ENCODE peak calls at places on chromosomes 5 and 9, in five cellular contexts. X is PC-3, S is H9, Y is H1, F is endothelial cell of umbilical vein. P is an unnamed sample.

GRCh38 chr5:167720676-167721260 is 570.7 kb upstream of the WWC1 start:
- DNase-seq in X (peak; percentile 6), S (no peak), Y (no peak), F (no peak), P (no peak)

GRCh38 chr9:613771-614347 is 227.6 kb upstream of the DMRT1 start:
- DNase-seq in X (peak; percentile 77), S (peak; percentile 83), Y (peak; percentile 64), F (peak; percentile 95), P (peak; percentile 77)

GRCh38 chr9:113519401-113520108 is 56.0 kb downstream of the RGS3 start:
- DNase-seq in X (peak; percentile 35), S (no peak), Y (no peak), F (peak; percentile 82), P (no peak)

GRCh38 chr5:7436521-7436920 is 40.6 kb downstream of the ADCY2 start:
- DNase-seq in X (peak; percentile 20), S (no peak), Y (no peak), F (no peak), P (no peak)

GRCh38 chr5:157562111-157562581 is 13.4 kb downstream of the ADAM19 start:
- DNase-seq in X (no peak), S (no peak), Y (no peak), F (no peak), P (no peak)

GRCh38 chr5:42611437-42611836 is 145.2 kb upstream of the CCDC152 start:
- DNase-seq in X (no peak), S (no peak), Y (no peak), F (no peak), P (no peak)

GRCh38 chr5:115343855-115344254 is 47.4 kb upstream of the CCDC112 start:
- DNase-seq in X (peak; percentile 57), S (no peak), Y (no peak), F (no peak), P (no peak)

GRCh38 chr5:158463971-158464370 is 605.0 kb upstream of the CLINT1 start:
- DNase-seq in X (no peak), S (no peak), Y (no peak), F (no peak), P (no peak)

GRCh38 chr5:126527892-126528291 is 67.1 kb downstream of the ALDH7A1 start:
- DNase-seq in X (peak; percentile 32), S (no peak), Y (no peak), F (no peak), P (no peak)

GRCh38 chr9:38380872-38381534 is 11.5 kb upstream of the ALDH1B1 start:
- DNase-seq in X (peak; percentile 54), S (no peak), Y (peak; percentile 61), F (no peak), P (no peak)

GRCh38 chr5:127492854-127493738 is 24.3 kb upstream of the PRRC1 start:
- DNase-seq in X (peak; percentile 48), S (no peak), Y (no peak), F (peak; percentile 78), P (peak; percentile 53)

GRCh38 chr9:110432253-110432652 is 94.6 kb upstream of the TXNDC8 start:
- DNase-seq in X (no peak), S (no peak), Y (no peak), F (no peak), P (no peak)

GRCh38 chr9:127021664-127022337 is 100.6 kb downstream of the ANGPTL2 start:
- DNase-seq in X (no peak), S (no peak), Y (no peak), F (no peak), P (no peak)

GRCh38 chr9:133666845-133667244 is 30.7 kb downstream of the DBH start:
- DNase-seq in X (no peak), S (no peak), Y (no peak), F (no peak), P (no peak)

GRCh38 chr5:159034083-159034824 is 65.5 kb downstream of the EBF1 start:
- DNase-seq in X (peak; percentile 1), S (no peak), Y (no peak), F (no peak), P (no peak)

GRCh38 chr5:108966910-108967309 is 219.2 kb downstream of the FER start:
- DNase-seq in X (no peak), S (no peak), Y (no peak), F (no peak), P (no peak)

GRCh38 chr5:7474821-7475403 is 79.0 kb downstream of the ADCY2 start:
- DNase-seq in X (no peak), S (peak; percentile 44), Y (no peak), F (no peak), P (no peak)

GRCh38 chr9:135971106-135971766 is 10.1 kb upstream of the UBAC1 start:
- DNase-seq in X (no peak), S (no peak), Y (no peak), F (no peak), P (no peak)

DNA sequence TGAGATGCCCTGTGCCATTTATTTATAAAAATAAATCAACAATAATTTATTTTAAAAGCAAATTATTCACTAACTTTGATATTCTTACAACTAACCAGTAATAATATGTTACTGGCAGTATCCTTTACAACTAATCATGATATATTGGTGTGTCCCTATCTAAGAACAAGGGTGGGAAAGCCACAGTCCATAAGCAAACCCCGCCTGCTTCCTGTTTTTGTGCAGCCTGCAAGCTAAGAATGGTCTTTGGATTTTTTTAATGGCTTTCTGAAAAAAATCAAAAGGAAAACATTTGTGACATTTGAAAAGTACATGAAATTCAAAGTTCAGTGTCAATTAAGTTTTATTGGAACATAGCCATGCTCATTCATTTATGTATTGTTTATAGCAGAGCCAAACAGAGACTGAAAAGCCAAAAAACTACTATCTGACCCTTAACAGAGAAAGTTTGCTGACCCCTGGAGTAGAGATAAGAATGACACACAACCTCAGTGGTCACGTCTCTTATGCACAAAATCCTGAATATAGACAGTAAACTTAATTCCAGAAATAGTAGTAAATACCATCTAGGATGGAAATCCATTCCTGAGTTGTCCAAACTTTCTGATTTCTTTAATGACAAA is 12.8 kb upstream of the TMEM245 start:
- DNase-seq in X (no peak), S (no peak), Y (no peak), F (peak; percentile 83), P (no peak)
- TF ChIP-seq CTCF in X (no peak), S (peak; percentile 14), Y (no peak), F (no peak), P (no peak)

GRCh38 chr5:132866342-132867045 is at the start of the genes GDF9 and UQCRQ:
- DNase-seq in X (peak; percentile 97), S (peak; percentile 99), Y (peak; percentile 93), F (peak; percentile 99), P (peak; percentile 100)
- H2AFZ ChIP-seq in X (peak within 1 kb of the TSS; percentile 85), S (no peak within 1 kb of the TSS), Y (peak within 1 kb of the TSS; percentile 47), F (peak within 1 kb of the TSS; percentile 38), P (peak within 1 kb of the TSS; percentile 94)

GRCh38 chr5:148002471-148002870 is 61.3 kb upstream of the SPINK5 start:
- DNase-seq in X (peak; percentile 40), S (no peak), Y (no peak), F (no peak), P (no peak)

GRCh38 chr5:148000036-148000435 is 63.7 kb upstream of the SPINK5 start:
- DNase-seq in X (no peak), S (no peak), Y (no peak), F (no peak), P (no peak)

GRCh38 chr5:148011407-148012124 is 52.2 kb upstream of the SPINK5 start:
- DNase-seq in X (peak; percentile 98), S (no peak), Y (no peak), F (peak; percentile 17), P (no peak)

GRCh38 chr5:148003226-148003625 is 60.6 kb upstream of the SPINK5 start:
- DNase-seq in X (no peak), S (no peak), Y (no peak), F (no peak), P (no peak)

GRCh38 chr5:148005788-148006520 is 57.8 kb upstream of the SPINK5 start:
- DNase-seq in X (peak; percentile 21), S (peak; percentile 89), Y (peak; percentile 69), F (no peak), P (peak; percentile 8)
- TF ChIP-seq CTCF in X (peak; percentile 62), S (peak; percentile 83), Y (peak; percentile 59), F (no peak), P (peak; percentile 69)

DNA sequence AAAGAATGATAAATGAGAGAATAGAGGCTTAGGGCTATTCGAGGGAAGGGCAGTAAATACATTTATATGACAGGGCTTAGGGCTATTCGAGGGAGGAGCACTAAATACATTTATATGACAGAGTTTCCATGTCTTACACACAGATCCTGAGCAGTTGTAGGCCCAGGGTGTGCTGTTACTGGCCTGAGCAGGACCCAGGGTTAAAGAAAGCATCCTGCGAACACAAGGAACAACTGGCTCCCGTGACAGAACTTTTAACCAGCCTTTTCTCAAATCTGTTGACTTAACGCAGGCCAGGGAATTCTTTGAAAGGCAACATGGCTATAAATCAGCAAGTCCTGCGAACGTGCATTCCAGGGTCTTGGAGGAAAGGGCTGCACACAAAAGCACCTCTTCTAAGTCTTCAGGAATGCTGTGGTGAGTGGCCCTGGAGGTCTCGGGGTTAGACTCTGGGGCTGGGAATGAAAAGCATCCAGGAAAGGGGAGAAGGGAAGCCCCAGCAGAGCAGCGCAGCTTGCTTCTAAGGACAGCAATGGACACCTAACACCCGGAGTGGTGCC is 45.2 kb upstream of the ANKRD55 start:
- DNase-seq in X (no peak), S (no peak), Y (no peak), F (peak; percentile 84), P (no peak)
- H2AFZ ChIP-seq in X (no peak overlapping the region), S (no peak overlapping the region), Y (no peak overlapping the region), F (peak overlapping the region; percentile 78), P (no peak overlapping the region)

GRCh38 chr5:138544171-138545134 is 1.4 kb upstream of the ETF1 start:
- DNase-seq in X (peak; percentile 25), S (no peak), Y (no peak), F (peak; percentile 36), P (no peak)

GRCh38 chr5:138542956-138543729 is at the start of gene ETF1:
- DNase-seq in X (peak; percentile 98), S (peak; percentile 100), Y (peak; percentile 98), F (peak; percentile 100), P (peak; percentile 99)

GRCh38 chr5:138541511-138541910 is 1.5 kb downstream of the ETF1 start:
- DNase-seq in X (no peak), S (no peak), Y (no peak), F (no peak), P (no peak)

GRCh38 chr5:138543730-138544104 is 681 bp upstream of the ETF1 start:
- DNase-seq in X (no peak), S (no peak), Y (no peak), F (no peak), P (no peak)

GRCh38 chr5:138542120-138542955 is 698 bp downstream of the ETF1 start:
- DNase-seq in X (no peak), S (no peak), Y (no peak), F (peak; percentile 28), P (peak; percentile 16)
- TF ChIP-seq CTCF in X (no peak), S (no peak), Y (no peak), F (no peak), P (peak; percentile 22)